ENCODE peak calls at places on chromosomes 11 and 22, in ten cellular contexts. P, N, M, K, A, S, C, R, U and V are unnamed samples.

GRCh38 chr22:36374603-36375024 is 13.2 kb downstream of the MYH9 start:
- DNase-seq in A (peak; percentile 75), M (no peak), R (no peak), N (no peak), K (peak; percentile 63), C (no peak), P (no peak), S (no peak), U (no peak), V (no peak)

GRCh38 chr11:4154503-4154902 is 59.9 kb downstream of the RRM1 start:
- DNase-seq in A (no peak), N (no peak), S (no peak), M (no peak), R (no peak), K (no peak), U (no peak), C (no peak), P (no peak), V (no peak)

GRCh38 chr11:41113160-41113559 is 346.3 kb downstream of the LRRC4C start:
- DNase-seq in N (no peak), P (no peak), C (no peak), A (no peak), R (no peak), K (no peak), U (no peak), M (no peak), S (no peak), V (no peak)

GRCh38 chr22:38788417-38788816 is 5.5 kb downstream of the DNAL4 start:
- DNase-seq in P (no peak), C (peak; percentile 60), N (no peak), M (peak; percentile 76), A (peak; percentile 84), K (no peak), S (no peak), R (no peak), U (no peak), V (peak; percentile 81)

GRCh38 chr11:65988791-65989592 is 13.0 kb downstream of the EIF1AD start:
- DNase-seq in S (peak; percentile 81), N (peak; percentile 95), U (peak; percentile 78), A (peak; percentile 90), R (peak; percentile 92), K (peak; percentile 88), C (peak; percentile 93), P (peak; percentile 89), M (peak; percentile 83), V (peak; percentile 91)

GRCh38 chr11:85844439-85845051 is 10.6 kb upstream of the CCDC83 start:
- DNase-seq in K (no peak), A (peak; percentile 44), N (no peak), P (no peak), C (no peak), M (no peak), U (no peak), R (no peak), S (no peak), V (peak; percentile 27)

GRCh38 chr11:94948070-94948617 is 25.2 kb downstream of the CWC15 start:
- DNase-seq in A (peak; percentile 50), P (no peak), S (no peak), N (no peak), M (no peak), R (no peak), K (no peak), U (no peak), C (no peak), V (peak; percentile 51)

GRCh38 chr11:78032090-78032489 is 9.0 kb upstream of the KCTD14 start:
- DNase-seq in N (no peak), R (no peak), U (no peak), A (no peak), S (no peak), M (no peak), P (no peak), K (no peak), C (no peak), V (no peak)

GRCh38 chr22:17411213-17411612 is 42.0 kb downstream of the CECR2 start:
- DNase-seq in K (no peak), S (no peak), N (no peak), U (no peak), P (no peak), M (no peak), A (no peak), R (no peak), C (no peak), V (no peak)

GRCh38 chr22:32144875-32145274 is 14.2 kb downstream of the C22orf42 start:
- DNase-seq in A (no peak), R (no peak), C (no peak), P (no peak), S (no peak), N (no peak), K (no peak), U (no peak), M (no peak), V (no peak)

GRCh38 chr11:76665172-76665571 is 5.4 kb downstream of the LRRC32 start:
- DNase-seq in A (no peak), R (no peak), U (no peak), P (no peak), K (no peak), C (no peak), M (no peak), N (no peak), S (no peak), V (no peak)

GRCh38 chr11:62770778-62771143 is 435 bp upstream of the TAF6L start:
- DNase-seq in N (no peak), S (peak; percentile 51), K (no peak), C (no peak), P (no peak), A (no peak), U (no peak), R (no peak), M (no peak), V (peak; percentile 35)

GRCh38 chr11:93517611-93518010 is 25.6 kb downstream of the SMCO4 start:
- DNase-seq in S (no peak), C (no peak), N (no peak), R (no peak), K (no peak), P (no peak), M (no peak), A (no peak), U (no peak), V (no peak)

GRCh38 chr11:67312187-67313021 is 9.1 kb downstream of the SSH3 start:
- DNase-seq in K (peak; percentile 50), C (no peak), P (no peak), M (no peak), R (no peak), N (no peak), U (no peak), S (peak; percentile 87), A (no peak), V (no peak)

GRCh38 chr22:48699531-48699930 is 1128.1 kb downstream of the BRD1 start:
- DNase-seq in S (no peak), U (no peak), N (no peak), P (no peak), A (no peak), C (no peak), M (no peak), K (no peak), R (no peak), V (no peak)